ENCODE peak calls at places on chromosomes 12 and 14, in seven cellular contexts. One of them, this sample, is unnamed.

GRCh38 chr12:47717046-47717442 is 8.2 kb downstream of the ENDOU start:
- DNase-seq in Caco-2: no peak
- DNase-seq in tibial artery: no peak
- DNase-seq in esophagus squamous epithelium: no peak
- DNase-seq in ovary: no peak
- DNase-seq in choroid plexus epithelial cell: no peak
- DNase-seq in fibroblast of mammary gland: no peak
- DNase-seq in this sample: no peak

GRCh38 chr12:105083551-105084105 is 630 bp downstream of the ALDH1L2 start:
- DNase-seq in ovary: peak; percentile 16
- DNase-seq in Caco-2: peak; percentile 64
- DNase-seq in tibial artery: peak; percentile 81
- DNase-seq in fibroblast of mammary gland: peak; percentile 71
- DNase-seq in choroid plexus epithelial cell: peak; percentile 84
- DNase-seq in esophagus squamous epithelium: no peak
- DNase-seq in this sample: peak; percentile 85

GRCh38 chr12:106851306-106851705 is 76.8 kb downstream of the RIC8B start:
- DNase-seq in choroid plexus epithelial cell: no peak
- DNase-seq in Caco-2: no peak
- DNase-seq in fibroblast of mammary gland: no peak
- DNase-seq in esophagus squamous epithelium: no peak
- DNase-seq in tibial artery: no peak
- DNase-seq in ovary: no peak
- DNase-seq in this sample: no peak

GRCh38 chr14:102222751-102223150 is 82.2 kb downstream of the MOK start:
- DNase-seq in choroid plexus epithelial cell: no peak
- DNase-seq in ovary: no peak
- DNase-seq in Caco-2: no peak
- DNase-seq in fibroblast of mammary gland: no peak
- DNase-seq in esophagus squamous epithelium: no peak
- DNase-seq in tibial artery: no peak
- DNase-seq in this sample: no peak

GRCh38 chr12:124679533-124680371 is 112.3 kb upstream of the NCOR2 start:
- DNase-seq in Caco-2: peak; percentile 51
- DNase-seq in choroid plexus epithelial cell: no peak
- DNase-seq in tibial artery: peak; percentile 58
- DNase-seq in fibroblast of mammary gland: no peak
- DNase-seq in esophagus squamous epithelium: no peak
- DNase-seq in ovary: peak; percentile 50
- DNase-seq in this sample: peak; percentile 45

GRCh38 chr12:120117961-120118709 is 1.6 kb upstream of the RAB35 start:
- DNase-seq in choroid plexus epithelial cell: peak; percentile 66
- DNase-seq in ovary: no peak
- DNase-seq in fibroblast of mammary gland: peak; percentile 52
- DNase-seq in tibial artery: no peak
- DNase-seq in Caco-2: no peak
- DNase-seq in esophagus squamous epithelium: no peak
- DNase-seq in this sample: peak; percentile 62

GRCh38 chr12:46391630-46392029 is 19.1 kb upstream of the SLC38A2 start:
- DNase-seq in fibroblast of mammary gland: peak; percentile 97
- DNase-seq in choroid plexus epithelial cell: peak; percentile 77
- DNase-seq in ovary: no peak
- DNase-seq in tibial artery: peak; percentile 29
- DNase-seq in esophagus squamous epithelium: no peak
- DNase-seq in Caco-2: no peak
- DNase-seq in this sample: peak; percentile 35

GRCh38 chr12:127457726-127458125 is 809.2 kb upstream of the TMEM132C start:
- DNase-seq in tibial artery: no peak
- DNase-seq in esophagus squamous epithelium: no peak
- DNase-seq in choroid plexus epithelial cell: no peak
- DNase-seq in fibroblast of mammary gland: no peak
- DNase-seq in ovary: no peak
- DNase-seq in Caco-2: no peak
- DNase-seq in this sample: no peak

GRCh38 chr12:34358198-34358597 is 335.9 kb downstream of the ALG10 start:
- DNase-seq in choroid plexus epithelial cell: no peak
- DNase-seq in esophagus squamous epithelium: no peak
- DNase-seq in ovary: no peak
- DNase-seq in Caco-2: no peak
- DNase-seq in fibroblast of mammary gland: no peak
- DNase-seq in tibial artery: no peak
- DNase-seq in this sample: no peak

GRCh38 chr12:46559311-46559710 is 186.7 kb upstream of the SLC38A2 start:
- DNase-seq in Caco-2: no peak
- DNase-seq in esophagus squamous epithelium: no peak
- DNase-seq in tibial artery: no peak
- DNase-seq in choroid plexus epithelial cell: no peak
- DNase-seq in fibroblast of mammary gland: peak; percentile 79
- DNase-seq in ovary: no peak
- DNase-seq in this sample: peak; percentile 74

GRCh38 chr12:3000548-3001275 is 41.5 kb downstream of the TEAD4 start:
- DNase-seq in choroid plexus epithelial cell: no peak
- DNase-seq in Caco-2: no peak
- DNase-seq in esophagus squamous epithelium: no peak
- DNase-seq in fibroblast of mammary gland: no peak
- DNase-seq in tibial artery: no peak
- DNase-seq in ovary: no peak
- DNase-seq in this sample: no peak

GRCh38 chr14:76826122-76826521 is at the start of gene LRRC74A:
- DNase-seq in fibroblast of mammary gland: no peak
- DNase-seq in esophagus squamous epithelium: no peak
- DNase-seq in ovary: no peak
- DNase-seq in Caco-2: no peak
- DNase-seq in choroid plexus epithelial cell: no peak
- DNase-seq in tibial artery: no peak
- DNase-seq in this sample: no peak

GRCh38 chr14:55553791-55554190 is 26.2 kb upstream of the KTN1 start:
- DNase-seq in ovary: no peak
- DNase-seq in esophagus squamous epithelium: no peak
- DNase-seq in fibroblast of mammary gland: peak; percentile 26
- DNase-seq in choroid plexus epithelial cell: no peak
- DNase-seq in Caco-2: no peak
- DNase-seq in tibial artery: no peak
- DNase-seq in this sample: no peak

GRCh38 chr12:34389378-34390170 is 367.3 kb downstream of the ALG10 start:
- DNase-seq in Caco-2: peak; percentile 23
- DNase-seq in esophagus squamous epithelium: no peak
- DNase-seq in fibroblast of mammary gland: no peak
- DNase-seq in ovary: no peak
- DNase-seq in tibial artery: no peak
- DNase-seq in choroid plexus epithelial cell: no peak
- DNase-seq in this sample: no peak

GRCh38 chr14:58923751-58924405 is 264.6 kb upstream of the DAAM1 start:
- DNase-seq in Caco-2: no peak
- DNase-seq in fibroblast of mammary gland: no peak
- DNase-seq in ovary: no peak
- DNase-seq in esophagus squamous epithelium: no peak
- DNase-seq in tibial artery: no peak
- DNase-seq in choroid plexus epithelial cell: no peak
- DNase-seq in this sample: no peak

GRCh38 chr14:29645117-29645516 is 282.5 kb downstream of the PRKD1 start:
- DNase-seq in choroid plexus epithelial cell: no peak
- DNase-seq in ovary: no peak
- DNase-seq in esophagus squamous epithelium: no peak
- DNase-seq in tibial artery: no peak
- DNase-seq in Caco-2: no peak
- DNase-seq in fibroblast of mammary gland: peak; percentile 23
- DNase-seq in this sample: no peak

GRCh38 chr12:14803830-14804160 is 325 bp downstream of the C12orf60 start:
- DNase-seq in choroid plexus epithelial cell: no peak
- DNase-seq in tibial artery: no peak
- DNase-seq in Caco-2: no peak
- DNase-seq in esophagus squamous epithelium: no peak
- DNase-seq in fibroblast of mammary gland: no peak
- DNase-seq in ovary: no peak
- DNase-seq in this sample: no peak

GRCh38 chr12:116444590-116444943 is 114.6 kb upstream of the MAP1LC3B2 start:
- DNase-seq in esophagus squamous epithelium: no peak
- DNase-seq in fibroblast of mammary gland: no peak
- DNase-seq in choroid plexus epithelial cell: no peak
- DNase-seq in Caco-2: no peak
- DNase-seq in tibial artery: no peak
- DNase-seq in ovary: no peak
- DNase-seq in this sample: no peak

GRCh38 chr12:116442981-116443380 is 116.2 kb upstream of the MAP1LC3B2 start:
- DNase-seq in esophagus squamous epithelium: no peak
- DNase-seq in fibroblast of mammary gland: peak; percentile 48
- DNase-seq in tibial artery: no peak
- DNase-seq in Caco-2: no peak
- DNase-seq in choroid plexus epithelial cell: peak; percentile 42
- DNase-seq in ovary: no peak
- DNase-seq in this sample: peak; percentile 81

GRCh38 chr12:116441292-116441691 is 117.9 kb upstream of the MAP1LC3B2 start:
- DNase-seq in tibial artery: peak; percentile 38
- DNase-seq in esophagus squamous epithelium: no peak
- DNase-seq in fibroblast of mammary gland: no peak
- DNase-seq in choroid plexus epithelial cell: peak; percentile 82
- DNase-seq in ovary: no peak
- DNase-seq in Caco-2: no peak
- DNase-seq in this sample: no peak

GRCh38 chr12:116442304-116442703 is 116.9 kb upstream of the MAP1LC3B2 start:
- DNase-seq in fibroblast of mammary gland: no peak
- DNase-seq in esophagus squamous epithelium: no peak
- DNase-seq in tibial artery: no peak
- DNase-seq in ovary: no peak
- DNase-seq in Caco-2: no peak
- DNase-seq in choroid plexus epithelial cell: no peak
- DNase-seq in this sample: no peak

GRCh38 chr12:116443706-116444589 is 115.2 kb upstream of the MAP1LC3B2 start:
- DNase-seq in Caco-2: no peak
- DNase-seq in ovary: no peak
- DNase-seq in choroid plexus epithelial cell: no peak
- DNase-seq in fibroblast of mammary gland: no peak
- DNase-seq in tibial artery: no peak
- DNase-seq in esophagus squamous epithelium: no peak
- DNase-seq in this sample: no peak
- H3K4me3 ChIP-seq in Caco-2: no peak overlapping the region
- H3K4me3 ChIP-seq in ovary: no peak overlapping the region
- H3K4me3 ChIP-seq in choroid plexus epithelial cell: no peak overlapping the region
- H3K4me3 ChIP-seq in fibroblast of mammary gland: no peak overlapping the region
- H3K4me3 ChIP-seq in tibial artery: no peak overlapping the region
- H3K4me3 ChIP-seq in esophagus squamous epithelium: no peak overlapping the region
- H3K4me3 ChIP-seq in this sample: no peak overlapping the region

GRCh38 chr12:12786716-12787601 is 1.5 kb downstream of the APOLD1 start:
- DNase-seq in Caco-2: peak; percentile 89
- DNase-seq in choroid plexus epithelial cell: peak; percentile 87
- DNase-seq in esophagus squamous epithelium: no peak
- DNase-seq in tibial artery: peak; percentile 75
- DNase-seq in fibroblast of mammary gland: peak; percentile 74
- DNase-seq in ovary: peak; percentile 90
- DNase-seq in this sample: peak; percentile 82
- TF ChIP-seq CTCF in Caco-2: peak; percentile 26
- TF ChIP-seq CTCF in choroid plexus epithelial cell: no peak
- TF ChIP-seq CTCF in esophagus squamous epithelium: no peak
- TF ChIP-seq CTCF in tibial artery: peak; percentile 52
- TF ChIP-seq CTCF in fibroblast of mammary gland: no peak
- TF ChIP-seq CTCF in ovary: peak; percentile 66
- TF ChIP-seq CTCF in this sample: no peak

GRCh38 chr12:69341328-69341727 is 6.9 kb upstream of the LYZ start:
- DNase-seq in tibial artery: no peak
- DNase-seq in ovary: no peak
- DNase-seq in Caco-2: no peak
- DNase-seq in choroid plexus epithelial cell: no peak
- DNase-seq in fibroblast of mammary gland: no peak
- DNase-seq in esophagus squamous epithelium: no peak
- DNase-seq in this sample: no peak

GRCh38 chr12:69338120-69338859 is 9.9 kb upstream of the LYZ start:
- DNase-seq in Caco-2: no peak
- DNase-seq in tibial artery: no peak
- DNase-seq in ovary: no peak
- DNase-seq in fibroblast of mammary gland: no peak
- DNase-seq in choroid plexus epithelial cell: no peak
- DNase-seq in esophagus squamous epithelium: no peak
- DNase-seq in this sample: no peak

GRCh38 chr12:69339999-69340398 is 8.2 kb upstream of the LYZ start:
- DNase-seq in tibial artery: no peak
- DNase-seq in Caco-2: no peak
- DNase-seq in ovary: no peak
- DNase-seq in fibroblast of mammary gland: no peak
- DNase-seq in esophagus squamous epithelium: no peak
- DNase-seq in choroid plexus epithelial cell: no peak
- DNase-seq in this sample: no peak

GRCh38 chr12:69334138-69334537 is 14.0 kb upstream of the LYZ start:
- DNase-seq in choroid plexus epithelial cell: no peak
- DNase-seq in tibial artery: no peak
- DNase-seq in Caco-2: no peak
- DNase-seq in esophagus squamous epithelium: no peak
- DNase-seq in fibroblast of mammary gland: no peak
- DNase-seq in ovary: no peak
- DNase-seq in this sample: no peak

GRCh38 chr12:69337325-69337724 is 10.9 kb upstream of the LYZ start:
- DNase-seq in esophagus squamous epithelium: no peak
- DNase-seq in tibial artery: no peak
- DNase-seq in choroid plexus epithelial cell: no peak
- DNase-seq in Caco-2: no peak
- DNase-seq in ovary: no peak
- DNase-seq in fibroblast of mammary gland: no peak
- DNase-seq in this sample: no peak
- H3K4me3 ChIP-seq in esophagus squamous epithelium: no peak overlapping the region
- H3K4me3 ChIP-seq in tibial artery: no peak overlapping the region
- H3K4me3 ChIP-seq in choroid plexus epithelial cell: no peak overlapping the region
- H3K4me3 ChIP-seq in Caco-2: no peak overlapping the region
- H3K4me3 ChIP-seq in ovary: no peak overlapping the region
- H3K4me3 ChIP-seq in fibroblast of mammary gland: no peak overlapping the region
- H3K4me3 ChIP-seq in this sample: no peak overlapping the region

GRCh38 chr12:67223225-67223624 is 45.9 kb upstream of the CAND1 start:
- DNase-seq in Caco-2: no peak
- DNase-seq in choroid plexus epithelial cell: no peak
- DNase-seq in esophagus squamous epithelium: no peak
- DNase-seq in fibroblast of mammary gland: no peak
- DNase-seq in ovary: no peak
- DNase-seq in tibial artery: no peak
- DNase-seq in this sample: no peak

GRCh38 chr12:67217647-67218046 is 51.5 kb upstream of the CAND1 start:
- DNase-seq in esophagus squamous epithelium: no peak
- DNase-seq in Caco-2: no peak
- DNase-seq in ovary: no peak
- DNase-seq in choroid plexus epithelial cell: no peak
- DNase-seq in fibroblast of mammary gland: no peak
- DNase-seq in tibial artery: no peak
- DNase-seq in this sample: no peak

GRCh38 chr12:67220065-67220464 is 49.1 kb upstream of the CAND1 start:
- DNase-seq in choroid plexus epithelial cell: peak; percentile 19
- DNase-seq in fibroblast of mammary gland: peak; percentile 35
- DNase-seq in esophagus squamous epithelium: no peak
- DNase-seq in ovary: no peak
- DNase-seq in Caco-2: no peak
- DNase-seq in tibial artery: no peak
- DNase-seq in this sample: peak; percentile 3

GRCh38 chr12:67222302-67222701 is 46.9 kb upstream of the CAND1 start:
- DNase-seq in Caco-2: no peak
- DNase-seq in tibial artery: no peak
- DNase-seq in choroid plexus epithelial cell: peak; percentile 65
- DNase-seq in fibroblast of mammary gland: peak; percentile 8
- DNase-seq in ovary: no peak
- DNase-seq in esophagus squamous epithelium: no peak
- DNase-seq in this sample: peak; percentile 18
- TF ChIP-seq CTCF in Caco-2: peak; percentile 35
- TF ChIP-seq CTCF in tibial artery: no peak
- TF ChIP-seq CTCF in choroid plexus epithelial cell: peak; percentile 63
- TF ChIP-seq CTCF in fibroblast of mammary gland: peak; percentile 36
- TF ChIP-seq CTCF in ovary: no peak
- TF ChIP-seq CTCF in esophagus squamous epithelium: no peak
- TF ChIP-seq CTCF in this sample: peak; percentile 47